ENCODE peak calls at places on chromosomes 3 and 15, in four cellular contexts. J is stimulated activated naive CD4-positive, alpha-beta T cell; V is activated CD8-positive, alpha-beta memory T cell treated with anti-CD3 and anti-CD28 coated beads, Interleukin-2, amount 50 U/mL, for 48 hours; K is myocyte. R is an unnamed sample.

GRCh38 chr3:43774799-43775198 is 84.1 kb downstream of the ABHD5 start:
- DNase-seq in K (no peak), J (no peak), V (no peak), R (no peak)

GRCh38 chr3:194766845-194767244 is 81.2 kb downstream of the FAM43A start:
- DNase-seq in J (no peak), K (no peak), V (no peak), R (no peak)

GRCh38 chr15:32873292-32874114 is 155.7 kb downstream of the GREM1 start:
- DNase-seq in V (no peak), J (no peak), K (no peak), R (no peak)

GRCh38 chr3:143207338-143207961 is 87.9 kb downstream of the CHST2 start:
- DNase-seq in K (peak), J (no peak), V (no peak), R (no peak)

GRCh38 chr3:119624002-119624401 is 26.3 kb downstream of the PLA1A start:
- DNase-seq in J (no peak), V (no peak), K (no peak), R (no peak)

GRCh38 chr3:156274791-156275190 is 154.4 kb downstream of the KCNAB1 start:
- DNase-seq in J (no peak), K (no peak), V (no peak), R (no peak)

GRCh38 chr15:77075528-77075927 is 4.6 kb upstream of the TSPAN3 start:
- DNase-seq in K (peak), V (no peak), J (no peak), R (no peak)

GRCh38 chr3:72159487-72159886 is 374.5 kb upstream of the PROK2 start:
- DNase-seq in V (no peak), K (no peak), J (no peak), R (no peak)

GRCh38 chr3:172210355-172210754 is 171.0 kb downstream of the FNDC3B start:
- DNase-seq in J (no peak), V (no peak), K (no peak), R (no peak)

GRCh38 chr3:30017882-30018281 is 588.5 kb upstream of the TGFBR2 start:
- DNase-seq in V (no peak), J (no peak), K (no peak), R (no peak)

GRCh38 chr3:119149484-119149883 is 3.5 kb downstream of the TEX55 start:
- DNase-seq in J (no peak), K (no peak), V (no peak), R (no peak)

GRCh38 chr3:55191911-55192787 is 264.3 kb upstream of the LRTM1 start:
- DNase-seq in V (no peak), J (no peak), K (peak), R (no peak)

GRCh38 chr3:122265937-122266336 is 59.1 kb upstream of the CSTA start:
- DNase-seq in J (no peak), K (no peak), V (no peak), R (no peak)

GRCh38 chr3:147157629-147158028 is 248.7 kb downstream of the ZIC4 start:
- DNase-seq in V (no peak), J (no peak), K (peak), R (no peak)

GRCh38 chr15:55277116-55277564 is 12.5 kb downstream of the RAB27A start:
- DNase-seq in J (no peak), K (no peak), V (no peak), R (no peak)

GRCh38 chr15:78306176-78306774 is 6.9 kb upstream of the SKIC8 start:
- DNase-seq in K (peak), V (no peak), J (no peak), R (no peak)

GRCh38 chr15:93179072-93179471 is 90.1 kb upstream of the RGMA start:
- DNase-seq in V (no peak), J (no peak), K (no peak), R (no peak)

GRCh38 chr3:198071602-198072285 is 111.7 kb downstream of the LMLN start:
- DNase-seq in J (no peak), K (peak), V (peak), R (no peak)

GRCh38 chr15:85477730-85478129 is 97.3 kb downstream of the AKAP13 start:
- DNase-seq in K (peak), J (no peak), V (no peak), R (no peak)

GRCh38 chr3:49701388-49702077 is 12.2 kb downstream of the RNF123 start:
- DNase-seq in J (no peak), V (no peak), K (no peak), R (no peak)

GRCh38 chr3:69774029-69774428 is 34.8 kb downstream of the MITF start:
- DNase-seq in J (no peak), K (no peak), V (no peak), R (no peak)

GRCh38 chr15:38267416-38268022 is 14.9 kb downstream of the SPRED1 start:
- DNase-seq in K (no peak), J (no peak), V (no peak), R (no peak)

GRCh38 chr15:101043911-101044624 is 124.9 kb downstream of the LRRK1 start:
- DNase-seq in V (peak), K (no peak), J (no peak), R (peak)

GRCh38 chr15:32918481-32919026 is 200.8 kb downstream of the GREM1 start:
- DNase-seq in V (no peak), J (no peak), K (no peak), R (no peak)

GRCh38 chr3:153151037-153151436 is 11.0 kb upstream of the RAP2B start:
- DNase-seq in V (no peak), K (no peak), J (no peak), R (no peak)

GRCh38 chr3:63279000-63279366 is 875 bp downstream of the SYNPR start:
- DNase-seq in J (no peak), V (no peak), K (no peak), R (no peak)

GRCh38 chr3:49702672-49703071 is 13.3 kb downstream of the RNF123 start:
- DNase-seq in J (no peak), K (no peak), V (no peak), R (no peak)

GRCh38 chr15:70643783-70644125 is 119.6 kb downstream of the UACA start:
- DNase-seq in V (no peak), K (no peak), J (no peak), R (no peak)

GRCh38 chr3:67509471-67510075 is 144.8 kb downstream of the SUCLG2 start:
- DNase-seq in J (no peak), V (no peak), K (peak), R (no peak)

GRCh38 chr15:49225572-49226281 is 55.7 kb downstream of the GALK2 start:
- DNase-seq in K (no peak), V (no peak), J (no peak), R (no peak)

GRCh38 chr15:62706361-62706760 is 336.2 kb upstream of the TPM1 start:
- DNase-seq in V (no peak), K (peak), J (no peak), R (no peak)

R was measured in vagina.